ENCODE peak calls at places on chromosome 14, in four cellular contexts. V is anterior cingulate cortex, W is dermis blood vessel endothelial cell, G is pons. J is an unnamed sample.

GRCh38 chr14:100950024-100950423 is 46.5 kb upstream of the RTL1 start:
- DNase-seq in V (no peak), W (no peak), G (no peak), J (peak)

GRCh38 chr14:69261761-69262331 is 1.9 kb downstream of the GALNT16 start:
- DNase-seq in V (no peak), W (no peak), G (no peak), J (no peak)

GRCh38 chr14:105492051-105492965 is 1.3 kb downstream of the TEDC1 start:
- DNase-seq in V (no peak), W (no peak), G (no peak), J (no peak)

GRCh38 chr14:91873476-91874265 is 6.3 kb upstream of the TC2N start:
- DNase-seq in V (no peak), W (no peak), G (no peak), J (no peak)

GRCh38 chr14:74438351-74438915 is 12.4 kb upstream of the SYNDIG1L start:
- DNase-seq in V (no peak), W (no peak), G (no peak), J (no peak)

GRCh38 chr14:78612666-78613065 is 442.5 kb downstream of the NRXN3 start:
- DNase-seq in V (no peak), W (no peak), G (no peak), J (no peak)

GRCh38 chr14:96294246-96294645 is 38.2 kb downstream of the BDKRB1 start:
- DNase-seq in V (no peak), W (no peak), G (no peak), J (no peak)

GRCh38 chr14:64255756-64256155 is 38.4 kb downstream of the ESR2 start:
- DNase-seq in V (no peak), W (no peak), G (no peak), J (no peak)